ENCODE peak calls at places on chromosomes 6 and 20, in five cellular contexts. H is neural progenitor cell, A is psoas muscle, B is testis, D is stomach. U is an unnamed sample. For H3K4me1, the result is how much of the 10 kb centered on the place peaks cover.

GRCh38 chr20:9374068-9374467 is 140.3 kb upstream of the LAMP5 start:
- DNase-seq in H (no peak), B (no peak), A (no peak), D (no peak), U (no peak)

GRCh38 chr6:41097467-41098090 is 24.8 kb downstream of the NFYA start:
- DNase-seq in H (no peak), B (no peak), D (no peak), A (no peak), U (no peak)

GRCh38 chr6:108779521-108779920 is 68.7 kb upstream of the ARMC2 start:
- DNase-seq in D (no peak), A (no peak), H (no peak), B (no peak), U (no peak)

GRCh38 chr6:149318581-149319286 is 1.2 kb downstream of the TAB2 start:
- DNase-seq in H (peak), B (peak), D (no peak), A (no peak), U (no peak)

GRCh38 chr6:130933712-130934200 is 106.5 kb downstream of the SMLR1 start:
- DNase-seq in A (no peak), D (no peak), B (no peak), H (no peak), U (no peak)

GRCh38 chr6:90403489-90404381 is 107.1 kb upstream of the BACH2 start:
- DNase-seq in A (peak), D (no peak), H (peak), B (peak), U (no peak)

GRCh38 chr20:16147221-16147620 is 426.0 kb downstream of the KIF16B start:
- DNase-seq in B (no peak), A (no peak), D (no peak), H (no peak), U (no peak)

GRCh38 chr20:50283370-50283769 is 92.7 kb downstream of the CEBPB start:
- DNase-seq in D (no peak), B (no peak), H (no peak), A (peak), U (no peak)

GRCh38 chr20:51563141-51563596 is 20.6 kb upstream of the NFATC2 start:
- DNase-seq in D (no peak), A (no peak), B (no peak), H (no peak), U (no peak)

GRCh38 chr6:109381007-109381746 is 1.1 kb downstream of the CD164 start:
- DNase-seq in D (no peak), B (no peak), A (no peak), H (peak), U (no peak)

GRCh38 chr6:127737768-127738167 is 160.8 kb downstream of the C6orf58 start:
- DNase-seq in D (no peak), B (no peak), H (no peak), A (no peak), U (no peak)

GRCh38 chr6:41182069-41183034 is 18.6 kb downstream of the TREML2 start:
- DNase-seq in D (peak), H (peak), B (peak), A (no peak), U (peak)

GRCh38 chr6:159152014-159152413 is 17.2 kb upstream of the FNDC1 start:
- DNase-seq in A (no peak), H (no peak), D (no peak), B (no peak), U (no peak)

GRCh38 chr6:144809969-144810368 is 524.8 kb downstream of the UTRN start:
- DNase-seq in D (no peak), H (no peak), B (no peak), A (no peak), U (no peak)

GRCh38 chr6:118506071-118506638 is 41.9 kb upstream of the PLN start:
- DNase-seq in B (no peak), A (no peak), D (no peak), H (no peak), U (no peak)

GRCh38 chr20:32536861-32537656 is 48.1 kb downstream of the NOL4L start:
- DNase-seq in D (peak), H (peak), A (peak), B (peak), U (peak)

GRCh38 chr6:5401845-5402738 is 140.8 kb downstream of the FARS2 start:
- DNase-seq in A (no peak), H (peak), D (no peak), B (no peak), U (no peak)

GRCh38 chr6:45812937-45813336 is 202.7 kb downstream of the CLIC5 start:
- DNase-seq in D (no peak), H (peak), B (no peak), A (no peak), U (no peak)

GRCh38 chr20:61114776-61115175 is 137.3 kb upstream of the CDH4 start:
- DNase-seq in A (no peak), B (no peak), D (no peak), H (no peak), U (no peak)

GRCh38 chr20:4720977-4721349 is 746 bp upstream of the PRND start:
- DNase-seq in H (peak), A (no peak), B (no peak), D (no peak), U (no peak)

GRCh38 chr6:20873425-20874190 is 339.4 kb downstream of the CDKAL1 start:
- DNase-seq in D (no peak), A (no peak), B (no peak), H (peak), U (no peak)

GRCh38 chr20:46056970-46057855 is 28.2 kb downstream of the SLC12A5 start:
- DNase-seq in H (peak), D (no peak), B (peak), A (peak), U (no peak)

GRCh38 chr20:35972445-35972844 is 4.1 kb downstream of the CNBD2 start:
- DNase-seq in A (no peak), B (no peak), D (no peak), H (no peak), U (no peak)

GRCh38 chr6:132780770-132781371 is 17.6 kb downstream of the SLC18B1 start:
- DNase-seq in D (no peak), A (no peak), B (no peak), H (peak), U (no peak)

GRCh38 chr6:113476937-113477839 is 380.0 kb upstream of the MARCKS start:
- DNase-seq in B (no peak), A (no peak), H (no peak), D (no peak), U (no peak)

GRCh38 chr6:27839303-27840081 is 72.7 kb downstream of the OR2B2 start:
- DNase-seq in H (peak), B (peak), D (peak), A (peak), U (peak)

GRCh38 chr6:5201271-5201670 is 59.5 kb downstream of the LYRM4 start:
- DNase-seq in H (peak), B (no peak), A (no peak), D (no peak), U (no peak)

GRCh38 chr6:163711615-163712568 is 297.4 kb downstream of the QKI start:
- DNase-seq in B (peak), A (peak), D (no peak), H (no peak), U (peak)

GRCh38 chr20:53163486-53163885 is 191.3 kb downstream of the TSHZ2 start:
- DNase-seq in H (no peak), D (no peak), A (peak), B (no peak), U (no peak)

GRCh38 chr20:53827996-53828672 is 234.5 kb upstream of the ZNF217 start:
- DNase-seq in D (no peak), H (no peak), B (no peak), A (no peak), U (no peak)

GRCh38 chr6:143223895-143224294 is 163.2 kb downstream of the AIG1 start:
- DNase-seq in H (peak), D (no peak), A (peak), B (peak), U (no peak)

DNA sequence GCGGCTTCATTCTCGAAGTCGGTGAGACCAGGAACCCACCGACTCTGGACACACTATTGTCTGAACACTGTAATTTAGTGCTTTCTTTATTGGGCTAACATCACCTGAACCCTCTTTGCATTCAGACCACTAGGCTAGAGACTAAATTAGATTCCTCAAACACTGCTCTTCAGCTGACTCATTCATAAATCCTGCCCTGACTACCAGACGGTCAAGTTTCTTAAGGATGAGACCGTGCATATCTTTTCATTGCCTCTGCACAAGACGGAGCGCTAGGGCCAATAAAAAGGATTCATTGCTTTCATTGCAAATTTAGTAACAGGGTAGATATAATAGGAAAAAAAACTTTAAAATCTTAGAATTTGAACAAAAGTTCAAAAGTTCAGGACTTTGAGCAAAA is 328.8 kb upstream of the JARID2 start:
- DNase-seq in H (no peak), A (no peak), B (no peak), D (no peak), U (no peak)
- TF ChIP-seq CTCF in H (no peak), A (no peak), B (no peak), D (no peak), U (no peak)

GRCh38 chr6:122471107-122472021 is at the start of gene SERINC1:
- DNase-seq in H (peak), B (peak), D (peak), A (peak), U (peak)

GRCh38 chr6:122476131-122476530 is 4.5 kb upstream of the SERINC1 start:
- DNase-seq in D (no peak), B (no peak), A (no peak), H (peak), U (no peak)

GRCh38 chr6:122472022-122472340 is 374 bp upstream of the SERINC1 start:
- DNase-seq in D (no peak), H (no peak), B (no peak), A (no peak), U (no peak)
- H3K4me1 ChIP-seq in D (under half), H (under half), B (under half), A (under half), U (under half)

GRCh38 chr6:110813338-110813737 is 1.9 kb downstream of the CDK19 start:
- DNase-seq in A (no peak), H (no peak), D (no peak), B (no peak), U (no peak)
- H3K27ac ChIP-seq in A (no peak), H (no peak), D (no peak), B (no peak), U (no peak)

GRCh38 chr20:2244993-2245392 is 50.8 kb upstream of the TGM3 start:
- DNase-seq in A (no peak), H (peak), B (no peak), D (no peak), U (no peak)
- TF ChIP-seq CTCF in A (no peak), H (no peak), B (no peak), D (no peak), U (no peak)

GRCh38 chr6:53822355-53823115 is 27.7 kb downstream of the LRRC1 start:
- DNase-seq in D (no peak), A (no peak), B (no peak), H (no peak), U (no peak)

GRCh38 chr6:53828215-53828614 is 33.4 kb downstream of the LRRC1 start:
- DNase-seq in D (no peak), B (no peak), H (no peak), A (no peak), U (no peak)

GRCh38 chr6:53824714-53825113 is 29.9 kb downstream of the LRRC1 start:
- DNase-seq in H (no peak), B (no peak), D (no peak), A (no peak), U (no peak)

GRCh38 chr6:53827485-53827884 is 32.7 kb downstream of the LRRC1 start:
- DNase-seq in H (no peak), B (no peak), A (no peak), D (no peak), U (no peak)

GRCh38 chr6:53825514-53826321 is 30.9 kb downstream of the LRRC1 start:
- DNase-seq in B (no peak), A (no peak), H (no peak), D (no peak), U (no peak)
- H3K4me1 ChIP-seq in B (under half), A (under half), H (under half), D (under half), U (under half)

DNA sequence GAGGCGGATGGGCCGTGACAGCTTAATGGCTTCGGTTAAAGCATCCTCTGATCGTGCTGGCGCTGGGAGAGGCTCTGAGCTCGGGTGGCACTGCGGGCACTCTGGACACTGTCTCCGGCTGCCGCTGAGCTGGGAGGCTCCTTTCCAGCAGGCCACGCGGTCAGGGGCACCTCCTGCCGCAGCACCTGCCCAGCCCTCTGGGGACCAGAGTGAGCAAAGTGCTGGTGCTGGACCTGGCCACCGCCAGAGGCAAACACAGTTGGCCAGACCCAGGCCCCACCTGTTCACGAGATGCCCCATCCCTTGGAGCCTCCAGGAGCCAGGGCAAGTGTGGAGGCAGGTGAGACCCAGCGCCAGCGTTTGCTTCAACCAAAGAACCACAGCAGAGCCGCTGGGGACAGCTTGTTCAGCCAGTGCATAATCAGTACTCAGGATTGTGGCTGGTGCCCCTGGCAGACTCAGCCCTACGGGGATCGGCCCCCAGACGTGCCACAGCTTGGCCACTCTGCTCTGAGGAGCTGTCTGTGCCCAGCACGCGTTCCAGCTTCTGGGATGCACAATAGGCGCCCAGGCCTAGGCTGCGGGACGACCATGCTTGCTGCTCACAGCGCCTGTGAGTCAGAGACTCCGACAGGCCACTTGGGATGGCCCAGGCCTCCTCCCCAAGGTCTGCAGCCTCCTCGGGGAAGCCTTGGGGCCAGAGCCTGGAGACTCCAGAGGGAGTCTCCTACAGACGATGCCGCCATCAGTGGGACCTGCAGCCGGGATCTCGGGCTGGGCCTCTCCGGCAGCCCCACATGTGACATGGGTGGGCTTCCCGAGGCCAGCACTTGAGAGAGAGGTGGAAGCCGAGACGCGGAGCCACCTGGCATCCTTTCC is 38.2 kb upstream of the SLCO4A1 start:
- DNase-seq in B (no peak), D (no peak), H (no peak), A (peak), U (no peak)
- H3K27ac ChIP-seq in B (no peak), D (peak), H (no peak), A (peak), U (no peak)

GRCh38 chr6:158024566-158025297 is 43.1 kb downstream of the SYNJ2 start:
- DNase-seq in B (no peak), A (no peak), H (no peak), D (no peak), U (no peak)
- TF ChIP-seq CTCF in B (no peak), A (no peak), H (no peak), D (no peak), U (no peak)

DNA sequence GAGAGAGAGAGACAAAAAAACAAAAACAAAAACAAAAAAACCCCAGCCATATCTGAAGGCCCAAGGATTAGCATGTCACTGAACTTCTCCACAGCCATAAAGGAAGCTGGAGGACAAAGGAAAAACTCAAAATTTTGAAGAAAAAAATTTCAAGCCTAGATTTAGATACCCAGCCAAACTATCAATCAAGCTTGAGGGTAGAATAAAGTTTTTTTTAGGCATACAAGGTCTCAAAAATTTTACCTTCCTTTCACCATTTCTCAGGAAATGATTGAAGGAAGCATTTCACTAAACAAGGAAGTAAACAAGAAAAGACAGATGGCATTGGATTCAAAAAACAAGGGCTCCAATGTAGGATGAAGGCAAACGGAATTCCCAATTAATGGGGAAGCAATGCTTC is 52.1 kb downstream of the KCNK5 start:
- DNase-seq in B (no peak), A (no peak), H (no peak), D (no peak), U (no peak)
- H3K4me1 ChIP-seq in B (under half), A (under half), H (under half), D (under half), U (under half)